ENCODE peak calls at places on chromosomes 5 and 9, in five cellular contexts. One of them, this sample, is unnamed.

GRCh38 chr9:100058699-100059579 is 39.9 kb downstream of the ERP44 start:
- DNase-seq in H7: no peak
- DNase-seq in HuH-7.5: no peak
- DNase-seq in naive thymus-derived CD8-positive, alpha-beta T cell: no peak
- DNase-seq in lower lobe of right lung: no peak
- DNase-seq in this sample: no peak

GRCh38 chr9:121876658-121877271 is 216.3 kb downstream of the TTLL11 start:
- DNase-seq in H7: no peak
- DNase-seq in lower lobe of right lung: no peak
- DNase-seq in HuH-7.5: no peak
- DNase-seq in naive thymus-derived CD8-positive, alpha-beta T cell: no peak
- DNase-seq in this sample: no peak

GRCh38 chr5:131417240-131417869 is 153.5 kb downstream of the CDC42SE2 start:
- DNase-seq in naive thymus-derived CD8-positive, alpha-beta T cell: peak
- DNase-seq in lower lobe of right lung: peak
- DNase-seq in H7: peak
- DNase-seq in HuH-7.5: peak
- DNase-seq in this sample: peak

GRCh38 chr9:131404581-131404980 is 10.7 kb downstream of the PRRC2B start:
- DNase-seq in H7: no peak
- DNase-seq in lower lobe of right lung: no peak
- DNase-seq in HuH-7.5: no peak
- DNase-seq in naive thymus-derived CD8-positive, alpha-beta T cell: no peak
- DNase-seq in this sample: no peak

GRCh38 chr9:116899337-116900006 is 212.4 kb downstream of the TRIM32 start:
- DNase-seq in HuH-7.5: no peak
- DNase-seq in lower lobe of right lung: no peak
- DNase-seq in naive thymus-derived CD8-positive, alpha-beta T cell: no peak
- DNase-seq in H7: no peak
- DNase-seq in this sample: no peak

GRCh38 chr5:113212244-113212920 is 222.4 kb downstream of the TSSK1B start:
- DNase-seq in lower lobe of right lung: no peak
- DNase-seq in naive thymus-derived CD8-positive, alpha-beta T cell: no peak
- DNase-seq in H7: no peak
- DNase-seq in HuH-7.5: no peak
- DNase-seq in this sample: no peak

GRCh38 chr9:113564804-113565237 is 101.3 kb downstream of the RGS3 start:
- DNase-seq in naive thymus-derived CD8-positive, alpha-beta T cell: no peak
- DNase-seq in H7: peak
- DNase-seq in HuH-7.5: no peak
- DNase-seq in lower lobe of right lung: peak
- DNase-seq in this sample: no peak

GRCh38 chr9:84293001-84293798 is 47.4 kb downstream of the SLC28A3 start:
- DNase-seq in naive thymus-derived CD8-positive, alpha-beta T cell: peak
- DNase-seq in HuH-7.5: no peak
- DNase-seq in H7: no peak
- DNase-seq in lower lobe of right lung: no peak
- DNase-seq in this sample: no peak

GRCh38 chr9:104743377-104743985 is 4.0 kb upstream of the NIPSNAP3A start:
- DNase-seq in H7: peak
- DNase-seq in lower lobe of right lung: no peak
- DNase-seq in HuH-7.5: peak
- DNase-seq in naive thymus-derived CD8-positive, alpha-beta T cell: peak
- DNase-seq in this sample: no peak

GRCh38 chr5:68167195-68167651 is 48.3 kb upstream of the PIK3R1 start:
- DNase-seq in H7: no peak
- DNase-seq in lower lobe of right lung: no peak
- DNase-seq in HuH-7.5: no peak
- DNase-seq in naive thymus-derived CD8-positive, alpha-beta T cell: no peak
- DNase-seq in this sample: no peak

GRCh38 chr5:143758015-143758414 is 53.9 kb upstream of the HMHB1 start:
- DNase-seq in HuH-7.5: no peak
- DNase-seq in naive thymus-derived CD8-positive, alpha-beta T cell: no peak
- DNase-seq in H7: no peak
- DNase-seq in lower lobe of right lung: no peak
- DNase-seq in this sample: no peak

GRCh38 chr9:132752877-132753592 is 82.8 kb downstream of the GTF3C4 start:
- DNase-seq in lower lobe of right lung: peak
- DNase-seq in HuH-7.5: no peak
- DNase-seq in naive thymus-derived CD8-positive, alpha-beta T cell: no peak
- DNase-seq in H7: peak
- DNase-seq in this sample: no peak

GRCh38 chr5:65262590-65263189 is 219.0 kb downstream of the ADAMTS6 start:
- DNase-seq in HuH-7.5: no peak
- DNase-seq in lower lobe of right lung: no peak
- DNase-seq in naive thymus-derived CD8-positive, alpha-beta T cell: no peak
- DNase-seq in H7: no peak
- DNase-seq in this sample: no peak

GRCh38 chr5:1723476-1723875 is 76.2 kb downstream of the MRPL36 start:
- DNase-seq in lower lobe of right lung: no peak
- DNase-seq in HuH-7.5: no peak
- DNase-seq in H7: peak
- DNase-seq in naive thymus-derived CD8-positive, alpha-beta T cell: no peak
- DNase-seq in this sample: no peak